ENCODE peak calls at places on chromosomes 1 and 21, in four cellular contexts. E is head of caudate nucleus, X is putamen, O is T-helper 1 cell. A is an unnamed sample.

GRCh38 chr21:41153443-41153842 is 14.5 kb upstream of the BACE2 start:
- DNase-seq in E (no peak), X (no peak), O (no peak), A (no peak)

GRCh38 chr1:110687244-110687643 is 12.5 kb upstream of the KCNA3 start:
- DNase-seq in O (no peak), E (no peak), X (no peak), A (no peak)

GRCh38 chr1:116375884-116376733 is 3.1 kb downstream of the ATP1A1 start:
- DNase-seq in X (peak), E (peak), O (peak), A (peak)

GRCh38 chr1:147052143-147052542 is 114.0 kb downstream of the NBPF12 start:
- DNase-seq in X (no peak), E (no peak), O (no peak), A (no peak)

GRCh38 chr1:48661726-48662483 is 114.8 kb downstream of the BEND5 start:
- DNase-seq in E (no peak), X (no peak), O (no peak), A (no peak)

GRCh38 chr1:205355054-205355453 is 1.7 kb downstream of the KLHDC8A start:
- DNase-seq in E (no peak), O (no peak), X (no peak), A (no peak)

GRCh38 chr1:64539808-64540207 is 69.9 kb downstream of the CACHD1 start:
- DNase-seq in X (no peak), E (no peak), O (no peak), A (no peak)

GRCh38 chr1:41444796-41445195 is 39.7 kb downstream of the EDN2 start:
- DNase-seq in O (no peak), E (no peak), X (no peak), A (no peak)

GRCh38 chr1:72064301-72064700 is 218.0 kb downstream of the NEGR1 start:
- DNase-seq in E (no peak), O (no peak), X (no peak), A (no peak)

GRCh38 chr1:233085566-233085965 is 135.2 kb downstream of the NTPCR start:
- DNase-seq in X (no peak), E (no peak), O (no peak), A (no peak)

GRCh38 chr1:23376890-23377811 is 7.5 kb upstream of the ZNF436 start:
- DNase-seq in E (no peak), X (no peak), O (no peak), A (no peak)

GRCh38 chr1:28328228-28328648 is 602 bp upstream of the MED18 start:
- DNase-seq in X (no peak), O (no peak), E (no peak), A (no peak)

GRCh38 chr1:222233441-222234180 is 314.3 kb downstream of the HHIPL2 start:
- DNase-seq in O (no peak), E (no peak), X (no peak), A (no peak)

GRCh38 chr21:34846601-34847112 is 177.9 kb downstream of the CLIC6 start:
- DNase-seq in E (no peak), O (no peak), X (no peak), A (no peak)

GRCh38 chr1:182046763-182047162 is 14.7 kb downstream of the ZNF648 start:
- DNase-seq in O (peak), X (no peak), E (no peak), A (no peak)

GRCh38 chr1:12104417-12104816 is 41.3 kb downstream of the TNFRSF8 start:
- DNase-seq in O (no peak), X (no peak), E (no peak), A (no peak)

GRCh38 chr1:15390667-15391066 is 19.0 kb upstream of the EFHD2 start:
- DNase-seq in O (no peak), E (no peak), X (no peak), A (no peak)

GRCh38 chr1:18748435-18748834 is 111.0 kb downstream of the TAS1R2 start:
- DNase-seq in E (no peak), O (no peak), X (no peak), A (no peak)

GRCh38 chr1:208654241-208654640 is 410.1 kb upstream of the PLXNA2 start:
- DNase-seq in X (no peak), E (no peak), O (no peak), A (no peak)

GRCh38 chr1:87644500-87645245 is 316.0 kb downstream of the LMO4 start:
- DNase-seq in E (no peak), O (no peak), X (peak), A (no peak)

GRCh38 chr1:9822897-9823692 is 670 bp downstream of the CLSTN1 start:
- DNase-seq in E (peak), O (peak), X (peak), A (peak)

GRCh38 chr1:64246294-64246917 is 43.0 kb downstream of the UBE2U start:
- DNase-seq in O (peak), X (no peak), E (no peak), A (no peak)

GRCh38 chr1:15349133-15349532 is 60.6 kb upstream of the EFHD2 start:
- DNase-seq in E (no peak), O (no peak), X (no peak), A (no peak)

GRCh38 chr21:32807717-32808380 is 36.3 kb upstream of the PAXBP1 start:
- DNase-seq in X (no peak), E (no peak), O (no peak), A (no peak)

GRCh38 chr1:183569141-183569540 is 21.1 kb downstream of the NCF2 start:
- DNase-seq in E (no peak), O (no peak), X (no peak), A (no peak)

GRCh38 chr1:18333220-18333619 is 147.5 kb upstream of the KLHDC7A start:
- DNase-seq in E (no peak), X (no peak), O (no peak), A (no peak)

GRCh38 chr1:67937651-67938050 is 104.4 kb upstream of the GNG12 start:
- DNase-seq in O (no peak), E (no peak), X (no peak), A (no peak)

GRCh38 chr1:10431065-10431730 is 965 bp downstream of the CENPS start:
- DNase-seq in X (no peak), E (peak), O (peak), A (no peak)

GRCh38 chr1:63928197-63929105 is 154.6 kb downstream of the ROR1 start:
- DNase-seq in O (no peak), E (no peak), X (no peak), A (no peak)

GRCh38 chr1:160672789-160673695 is 26.2 kb upstream of the SLAMF1 start:
- DNase-seq in E (no peak), O (peak), X (no peak), A (no peak)

GRCh38 chr1:118075116-118075515 is 109.9 kb downstream of the SPAG17 start:
- DNase-seq in O (no peak), E (no peak), X (no peak), A (no peak)

A was measured in CD4-positive, alpha-beta T cell.